ENCODE peak calls at places on chromosomes 12 and 14, in four cellular contexts. One of them, this sample, is unnamed.

GRCh38 chr12:50390284-50390683 is 6.1 kb downstream of the FAM186A start:
- DNase-seq in heart right ventricle: no peak
- DNase-seq in endothelial cell: no peak
- DNase-seq in activated CD4-positive, alpha-beta T cell treated with anti-CD3 and anti-CD28 coated beads, Interleukin-2, amount 50 U/mL, for 1 hour: no peak
- DNase-seq in this sample: no peak

GRCh38 chr12:8057839-8058238 is 8.3 kb downstream of the C3AR1 start:
- DNase-seq in activated CD4-positive, alpha-beta T cell treated with anti-CD3 and anti-CD28 coated beads, Interleukin-2, amount 50 U/mL, for 1 hour: no peak
- DNase-seq in heart right ventricle: no peak
- DNase-seq in endothelial cell: no peak
- DNase-seq in this sample: no peak

GRCh38 chr12:52369809-52370208 is 2.5 kb upstream of the KRT85 start:
- DNase-seq in heart right ventricle: no peak
- DNase-seq in activated CD4-positive, alpha-beta T cell treated with anti-CD3 and anti-CD28 coated beads, Interleukin-2, amount 50 U/mL, for 1 hour: no peak
- DNase-seq in endothelial cell: no peak
- DNase-seq in this sample: no peak

GRCh38 chr12:47032644-47033043 is 46.8 kb upstream of the PCED1B start:
- DNase-seq in endothelial cell: no peak
- DNase-seq in activated CD4-positive, alpha-beta T cell treated with anti-CD3 and anti-CD28 coated beads, Interleukin-2, amount 50 U/mL, for 1 hour: no peak
- DNase-seq in heart right ventricle: peak
- DNase-seq in this sample: peak

GRCh38 chr14:24051789-24052655 is at the start of gene CARMIL3:
- DNase-seq in heart right ventricle: peak
- DNase-seq in activated CD4-positive, alpha-beta T cell treated with anti-CD3 and anti-CD28 coated beads, Interleukin-2, amount 50 U/mL, for 1 hour: peak
- DNase-seq in endothelial cell: peak
- DNase-seq in this sample: peak

GRCh38 chr12:131309700-131310099 is 356.0 kb downstream of the ADGRD1 start:
- DNase-seq in activated CD4-positive, alpha-beta T cell treated with anti-CD3 and anti-CD28 coated beads, Interleukin-2, amount 50 U/mL, for 1 hour: no peak
- DNase-seq in endothelial cell: no peak
- DNase-seq in heart right ventricle: no peak
- DNase-seq in this sample: no peak

GRCh38 chr14:72591401-72591800 is 302.5 kb downstream of the DPF3 start:
- DNase-seq in activated CD4-positive, alpha-beta T cell treated with anti-CD3 and anti-CD28 coated beads, Interleukin-2, amount 50 U/mL, for 1 hour: no peak
- DNase-seq in endothelial cell: no peak
- DNase-seq in heart right ventricle: no peak
- DNase-seq in this sample: no peak

GRCh38 chr12:74732801-74733200 is 195.2 kb downstream of the ATXN7L3B start:
- DNase-seq in heart right ventricle: no peak
- DNase-seq in activated CD4-positive, alpha-beta T cell treated with anti-CD3 and anti-CD28 coated beads, Interleukin-2, amount 50 U/mL, for 1 hour: no peak
- DNase-seq in endothelial cell: no peak
- DNase-seq in this sample: no peak

GRCh38 chr12:38664661-38665269 is 240.6 kb downstream of the CPNE8 start:
- DNase-seq in activated CD4-positive, alpha-beta T cell treated with anti-CD3 and anti-CD28 coated beads, Interleukin-2, amount 50 U/mL, for 1 hour: no peak
- DNase-seq in heart right ventricle: no peak
- DNase-seq in endothelial cell: peak
- DNase-seq in this sample: no peak

GRCh38 chr12:16076553-16076952 is 165.4 kb downstream of the DERA start:
- DNase-seq in endothelial cell: peak
- DNase-seq in activated CD4-positive, alpha-beta T cell treated with anti-CD3 and anti-CD28 coated beads, Interleukin-2, amount 50 U/mL, for 1 hour: no peak
- DNase-seq in heart right ventricle: no peak
- DNase-seq in this sample: no peak

GRCh38 chr14:64656986-64657385 is 47.2 kb upstream of the PLEKHG3 start:
- DNase-seq in endothelial cell: no peak
- DNase-seq in heart right ventricle: no peak
- DNase-seq in activated CD4-positive, alpha-beta T cell treated with anti-CD3 and anti-CD28 coated beads, Interleukin-2, amount 50 U/mL, for 1 hour: no peak
- DNase-seq in this sample: no peak

GRCh38 chr12:85641796-85642195 is 194.4 kb downstream of the RASSF9 start:
- DNase-seq in heart right ventricle: no peak
- DNase-seq in endothelial cell: no peak
- DNase-seq in activated CD4-positive, alpha-beta T cell treated with anti-CD3 and anti-CD28 coated beads, Interleukin-2, amount 50 U/mL, for 1 hour: no peak
- DNase-seq in this sample: no peak

GRCh38 chr12:66129934-66130266 is 650 bp downstream of the LLPH start:
- DNase-seq in activated CD4-positive, alpha-beta T cell treated with anti-CD3 and anti-CD28 coated beads, Interleukin-2, amount 50 U/mL, for 1 hour: no peak
- DNase-seq in endothelial cell: no peak
- DNase-seq in heart right ventricle: no peak
- DNase-seq in this sample: no peak

GRCh38 chr14:95915326-95915725 is 38.7 kb downstream of the TUNAR start:
- DNase-seq in endothelial cell: no peak
- DNase-seq in heart right ventricle: no peak
- DNase-seq in activated CD4-positive, alpha-beta T cell treated with anti-CD3 and anti-CD28 coated beads, Interleukin-2, amount 50 U/mL, for 1 hour: no peak
- DNase-seq in this sample: no peak

GRCh38 chr12:121839106-121839992 is 19.3 kb downstream of the HPD start:
- DNase-seq in activated CD4-positive, alpha-beta T cell treated with anti-CD3 and anti-CD28 coated beads, Interleukin-2, amount 50 U/mL, for 1 hour: peak
- DNase-seq in heart right ventricle: peak
- DNase-seq in endothelial cell: peak
- DNase-seq in this sample: peak

GRCh38 chr14:100524233-100524932 is 62.8 kb downstream of the BEGAIN start:
- DNase-seq in heart right ventricle: no peak
- DNase-seq in endothelial cell: no peak
- DNase-seq in activated CD4-positive, alpha-beta T cell treated with anti-CD3 and anti-CD28 coated beads, Interleukin-2, amount 50 U/mL, for 1 hour: no peak
- DNase-seq in this sample: no peak

GRCh38 chr12:104314242-104314614 is 10.7 kb downstream of the EID3 start:
- DNase-seq in endothelial cell: no peak
- DNase-seq in heart right ventricle: no peak
- DNase-seq in activated CD4-positive, alpha-beta T cell treated with anti-CD3 and anti-CD28 coated beads, Interleukin-2, amount 50 U/mL, for 1 hour: no peak
- DNase-seq in this sample: no peak

GRCh38 chr12:109582636-109583035 is 9.0 kb downstream of the MVK start:
- DNase-seq in heart right ventricle: peak
- DNase-seq in activated CD4-positive, alpha-beta T cell treated with anti-CD3 and anti-CD28 coated beads, Interleukin-2, amount 50 U/mL, for 1 hour: no peak
- DNase-seq in endothelial cell: no peak
- DNase-seq in this sample: no peak

GRCh38 chr12:73225941-73226340 is 953.8 kb downstream of the TRHDE start:
- DNase-seq in endothelial cell: no peak
- DNase-seq in heart right ventricle: no peak
- DNase-seq in activated CD4-positive, alpha-beta T cell treated with anti-CD3 and anti-CD28 coated beads, Interleukin-2, amount 50 U/mL, for 1 hour: no peak
- DNase-seq in this sample: no peak

GRCh38 chr12:12839886-12840285 is 26.7 kb downstream of the DDX47 start:
- DNase-seq in heart right ventricle: no peak
- DNase-seq in activated CD4-positive, alpha-beta T cell treated with anti-CD3 and anti-CD28 coated beads, Interleukin-2, amount 50 U/mL, for 1 hour: no peak
- DNase-seq in endothelial cell: no peak
- DNase-seq in this sample: no peak

GRCh38 chr12:120119395-120119973 is 2.9 kb upstream of the RAB35 start:
- DNase-seq in activated CD4-positive, alpha-beta T cell treated with anti-CD3 and anti-CD28 coated beads, Interleukin-2, amount 50 U/mL, for 1 hour: no peak
- DNase-seq in heart right ventricle: no peak
- DNase-seq in endothelial cell: no peak
- DNase-seq in this sample: no peak

GRCh38 chr14:68628605-68629310 is 164.1 kb downstream of the ZFP36L1 start:
- DNase-seq in endothelial cell: no peak
- DNase-seq in heart right ventricle: no peak
- DNase-seq in activated CD4-positive, alpha-beta T cell treated with anti-CD3 and anti-CD28 coated beads, Interleukin-2, amount 50 U/mL, for 1 hour: peak
- DNase-seq in this sample: peak

GRCh38 chr12:61188801-61189595 is 1071.2 kb upstream of the USP15 start:
- DNase-seq in endothelial cell: no peak
- DNase-seq in heart right ventricle: no peak
- DNase-seq in activated CD4-positive, alpha-beta T cell treated with anti-CD3 and anti-CD28 coated beads, Interleukin-2, amount 50 U/mL, for 1 hour: no peak
- DNase-seq in this sample: no peak

GRCh38 chr12:26122681-26123481 is 2.0 kb downstream of the BHLHE41 start:
- DNase-seq in activated CD4-positive, alpha-beta T cell treated with anti-CD3 and anti-CD28 coated beads, Interleukin-2, amount 50 U/mL, for 1 hour: peak
- DNase-seq in heart right ventricle: peak
- DNase-seq in endothelial cell: peak
- DNase-seq in this sample: peak

GRCh38 chr14:61321385-61322010 is at the start of gene PRKCH:
- DNase-seq in activated CD4-positive, alpha-beta T cell treated with anti-CD3 and anti-CD28 coated beads, Interleukin-2, amount 50 U/mL, for 1 hour: peak
- DNase-seq in endothelial cell: peak
- DNase-seq in heart right ventricle: peak
- DNase-seq in this sample: peak

This sample was measured in CD4-positive, alpha-beta memory T cell.